ENCODE peak calls at places on chromosomes 3 and 15, in four cellular contexts. One of them, this sample, is unnamed.

GRCh38 chr15:38868326-38869114 is 303.9 kb upstream of the RASGRP1 start:
- DNase-seq in SK-N-SH: no peak
- DNase-seq in H1: no peak
- DNase-seq in K562: no peak
- DNase-seq in this sample: no peak

GRCh38 chr3:131282379-131282778 is 99.2 kb upstream of the NUDT16 start:
- DNase-seq in K562: no peak
- DNase-seq in H1: no peak
- DNase-seq in SK-N-SH: no peak
- DNase-seq in this sample: no peak

GRCh38 chr3:170496868-170497140 is 78.1 kb downstream of the CLDN11 start:
- DNase-seq in SK-N-SH: no peak
- DNase-seq in K562: no peak
- DNase-seq in H1: no peak
- DNase-seq in this sample: no peak

GRCh38 chr3:129365296-129365695 is 63.1 kb downstream of the EFCAB12 start:
- DNase-seq in SK-N-SH: no peak
- DNase-seq in H1: no peak
- DNase-seq in K562: no peak
- DNase-seq in this sample: no peak

GRCh38 chr3:50533346-50533745 is 29.9 kb upstream of the CACNA2D2 start:
- DNase-seq in SK-N-SH: no peak
- DNase-seq in H1: no peak
- DNase-seq in K562: no peak
- DNase-seq in this sample: no peak

GRCh38 chr3:32758375-32758753 is 59.4 kb upstream of the TRIM71 start:
- DNase-seq in K562: no peak
- DNase-seq in H1: no peak
- DNase-seq in SK-N-SH: no peak
- DNase-seq in this sample: no peak

GRCh38 chr3:130779031-130779430 is 32.4 kb upstream of the PIK3R4 start:
- DNase-seq in K562: no peak
- DNase-seq in H1: no peak
- DNase-seq in SK-N-SH: no peak
- DNase-seq in this sample: peak

GRCh38 chr3:155701882-155702465 is 42.9 kb downstream of the PLCH1 start:
- DNase-seq in SK-N-SH: peak
- DNase-seq in H1: no peak
- DNase-seq in K562: peak
- DNase-seq in this sample: no peak

DNA sequence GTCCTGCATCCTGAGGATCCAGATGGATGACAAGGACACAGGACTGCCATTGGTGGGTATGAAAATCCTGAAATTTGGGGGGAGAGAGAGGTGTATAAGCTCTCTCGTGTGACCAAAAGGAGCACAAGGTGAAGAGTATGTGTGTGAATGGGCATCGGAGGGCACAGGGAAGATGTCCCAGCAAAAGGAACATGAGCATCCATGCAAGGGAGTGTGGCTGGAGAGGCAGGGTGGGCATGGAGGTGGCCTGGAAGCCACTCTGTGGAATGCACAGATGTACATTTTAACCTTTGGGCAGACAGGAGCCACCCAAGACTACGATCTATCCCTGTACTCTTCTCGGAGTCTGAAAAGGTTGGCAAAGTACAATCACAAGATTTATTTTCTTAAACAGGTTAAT is 54.5 kb downstream of the CAPN7 start:
- DNase-seq in H1: no peak
- DNase-seq in K562: no peak
- DNase-seq in SK-N-SH: no peak
- DNase-seq in this sample: no peak
- TF ChIP-seq NRF1 in H1: no peak
- TF ChIP-seq NRF1 in K562: no peak
- TF ChIP-seq NRF1 in SK-N-SH: no peak
- TF ChIP-seq NRF1 in this sample: no peak

DNA sequence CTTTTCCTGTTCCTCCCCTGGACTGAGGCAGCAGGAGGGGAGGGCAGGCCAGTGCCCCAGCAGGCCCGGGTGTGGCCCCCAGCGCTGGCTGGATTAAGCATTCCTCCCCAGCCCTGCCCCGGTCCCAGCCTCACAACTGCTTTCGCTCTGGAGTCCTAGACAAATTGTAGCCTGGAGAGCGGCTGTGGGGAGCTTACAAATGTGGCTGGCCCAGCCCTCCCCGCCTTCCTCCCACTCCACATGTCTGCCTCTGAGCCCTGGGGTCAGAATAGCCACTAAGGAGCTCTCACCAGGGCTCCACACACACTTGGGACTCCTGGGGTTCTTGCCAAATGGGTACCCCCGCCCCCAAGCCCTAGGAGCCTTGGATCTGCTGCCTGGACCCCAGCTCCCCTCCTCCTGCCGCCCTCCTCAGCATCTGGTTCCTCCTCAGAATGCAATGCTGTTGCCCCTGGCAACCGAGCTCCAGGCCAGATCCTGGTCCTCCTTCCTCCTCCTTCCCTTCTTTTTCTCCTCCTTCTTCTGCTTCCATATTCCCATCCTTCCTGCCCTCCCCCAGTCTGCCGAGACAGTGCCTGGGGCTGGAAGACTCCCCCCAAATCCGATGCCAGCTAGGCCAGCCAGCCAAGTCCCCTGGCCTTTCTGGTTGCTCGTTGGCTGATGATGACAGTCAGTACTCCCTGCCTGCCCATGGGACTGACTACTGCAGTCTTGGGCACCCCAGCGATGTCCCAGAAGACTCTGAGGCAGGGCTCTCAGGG is 91.1 kb downstream of the LINGO1 start:
- DNase-seq in K562: no peak
- DNase-seq in SK-N-SH: no peak
- DNase-seq in H1: no peak
- DNase-seq in this sample: no peak
- TF ChIP-seq SIN3A in K562: no peak
- TF ChIP-seq SIN3A in SK-N-SH: no peak
- TF ChIP-seq SIN3A in H1: no peak
- TF ChIP-seq SIN3A in this sample: no peak

GRCh38 chr15:43932907-43933306 is 106.1 kb downstream of the WDR76 start:
- DNase-seq in K562: no peak
- DNase-seq in H1: no peak
- DNase-seq in SK-N-SH: no peak
- DNase-seq in this sample: no peak
- TF ChIP-seq NRF1 in K562: no peak
- TF ChIP-seq NRF1 in H1: no peak
- TF ChIP-seq NRF1 in SK-N-SH: no peak
- TF ChIP-seq NRF1 in this sample: no peak

GRCh38 chr3:134985841-134986520 is 190.9 kb downstream of the EPHB1 start:
- DNase-seq in K562: no peak
- DNase-seq in SK-N-SH: no peak
- DNase-seq in H1: no peak
- DNase-seq in this sample: no peak
- TF ChIP-seq SIN3A in K562: no peak
- TF ChIP-seq SIN3A in SK-N-SH: no peak
- TF ChIP-seq SIN3A in H1: no peak
- TF ChIP-seq SIN3A in this sample: no peak

GRCh38 chr3:49415931-49416601 is 3.8 kb downstream of the TCTA start:
- DNase-seq in K562: no peak
- DNase-seq in H1: no peak
- DNase-seq in SK-N-SH: no peak
- DNase-seq in this sample: peak
- TF ChIP-seq NRF1 in K562: no peak
- TF ChIP-seq NRF1 in H1: no peak
- TF ChIP-seq NRF1 in SK-N-SH: no peak
- TF ChIP-seq NRF1 in this sample: no peak

GRCh38 chr3:127728417-127728816 is 55.7 kb downstream of the ABTB1 start:
- DNase-seq in H1: no peak
- DNase-seq in SK-N-SH: no peak
- DNase-seq in K562: peak
- DNase-seq in this sample: no peak

GRCh38 chr3:127730666-127731294 is 58.0 kb downstream of the ABTB1 start:
- DNase-seq in K562: no peak
- DNase-seq in H1: no peak
- DNase-seq in SK-N-SH: no peak
- DNase-seq in this sample: no peak

GRCh38 chr3:127730171-127730570 is 57.4 kb downstream of the ABTB1 start:
- DNase-seq in K562: no peak
- DNase-seq in SK-N-SH: no peak
- DNase-seq in H1: no peak
- DNase-seq in this sample: no peak

GRCh38 chr3:127731546-127731945 is 58.8 kb downstream of the ABTB1 start:
- DNase-seq in H1: no peak
- DNase-seq in SK-N-SH: no peak
- DNase-seq in K562: no peak
- DNase-seq in this sample: no peak

DNA sequence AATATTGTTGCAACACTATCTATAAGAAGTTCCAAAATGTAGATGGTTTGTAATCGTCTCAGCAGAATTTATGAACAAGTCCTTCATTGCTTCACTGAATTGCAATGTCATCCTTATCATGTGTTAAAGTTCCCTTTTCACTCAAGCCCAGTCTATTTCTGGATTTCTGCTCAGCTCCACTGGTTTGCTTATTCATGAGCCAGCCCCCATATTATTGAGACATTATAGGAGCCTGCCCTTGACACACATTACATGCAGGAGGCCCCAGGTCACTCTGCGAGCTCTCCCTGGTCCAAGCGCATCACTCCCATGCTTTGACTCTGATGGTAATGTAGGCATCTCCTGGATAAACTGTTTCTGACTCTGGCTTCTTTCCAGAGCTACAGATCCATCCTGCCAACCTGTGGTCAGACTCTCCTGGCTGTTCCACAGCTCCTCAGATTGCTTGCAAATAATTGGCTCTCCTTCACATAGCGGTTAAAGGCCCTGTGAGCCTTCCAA is 56.9 kb downstream of the ABTB1 start:
- DNase-seq in H1: no peak
- DNase-seq in K562: peak
- DNase-seq in SK-N-SH: no peak
- DNase-seq in this sample: no peak
- TF ChIP-seq SIN3A in H1: no peak
- TF ChIP-seq SIN3A in K562: no peak
- TF ChIP-seq SIN3A in SK-N-SH: no peak
- TF ChIP-seq SIN3A in this sample: no peak

GRCh38 chr15:74995779-74996765 is 709 bp downstream of the SCAMP5 start:
- DNase-seq in K562: no peak
- DNase-seq in H1: peak
- DNase-seq in SK-N-SH: peak
- DNase-seq in this sample: no peak
- TF ChIP-seq NRF1 in K562: no peak
- TF ChIP-seq NRF1 in H1: no peak
- TF ChIP-seq NRF1 in SK-N-SH: no peak
- TF ChIP-seq NRF1 in this sample: no peak

DNA sequence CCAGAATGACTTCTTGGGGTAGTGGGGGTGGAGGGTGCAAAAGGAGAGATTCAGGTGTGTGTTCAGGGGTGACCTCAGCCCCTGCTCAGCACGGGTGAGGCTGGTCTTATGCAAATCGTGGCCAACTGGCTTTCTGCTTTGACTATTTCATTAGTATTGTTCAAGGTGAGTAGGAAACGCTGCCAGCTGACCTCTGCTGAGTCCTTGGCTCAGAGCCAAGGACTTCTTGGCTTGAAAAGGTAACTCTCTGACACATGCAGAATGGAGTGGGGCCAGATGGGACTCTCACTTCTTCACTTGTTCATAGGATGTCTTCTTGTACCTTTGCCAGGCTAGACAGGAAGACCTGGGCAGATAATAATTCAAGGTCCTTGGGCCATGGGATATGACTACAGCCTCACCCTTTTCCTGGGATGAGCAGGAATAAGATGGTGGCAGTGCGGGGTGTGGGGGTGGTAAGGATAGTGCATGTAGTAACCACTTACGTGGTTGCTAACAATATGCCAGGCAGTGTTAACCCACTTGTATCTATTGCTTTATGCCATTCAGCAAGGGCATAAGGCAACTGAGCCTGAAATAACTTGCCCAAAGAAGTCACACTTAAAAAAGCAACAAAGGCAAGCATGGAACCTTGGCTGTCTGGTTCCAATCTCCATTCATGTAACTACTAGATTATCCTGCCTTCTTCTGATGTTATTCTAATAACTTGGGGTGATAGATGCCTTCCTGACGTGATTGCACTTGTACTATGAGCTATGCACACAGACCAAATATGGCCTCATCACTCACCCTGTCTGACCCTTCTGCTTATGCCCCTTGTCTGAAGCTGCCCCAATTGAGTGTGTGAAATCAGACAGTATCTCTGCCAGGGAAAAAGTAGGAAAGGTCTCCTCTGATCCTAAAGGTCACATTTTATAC is 193.1 kb downstream of the NR1D2 start:
- DNase-seq in K562: no peak
- DNase-seq in H1: no peak
- DNase-seq in SK-N-SH: no peak
- DNase-seq in this sample: no peak
- TF ChIP-seq SIN3A in K562: no peak
- TF ChIP-seq SIN3A in H1: no peak
- TF ChIP-seq SIN3A in SK-N-SH: no peak
- TF ChIP-seq SIN3A in this sample: no peak

GRCh38 chr3:124611520-124611919 is 118.7 kb upstream of the UMPS start:
- DNase-seq in SK-N-SH: no peak
- DNase-seq in K562: no peak
- DNase-seq in H1: no peak
- DNase-seq in this sample: no peak
- TF ChIP-seq NRF1 in SK-N-SH: no peak
- TF ChIP-seq NRF1 in K562: no peak
- TF ChIP-seq NRF1 in H1: no peak
- TF ChIP-seq NRF1 in this sample: no peak

GRCh38 chr3:3127432-3128010 is 781 bp downstream of the TRNT1 start:
- DNase-seq in SK-N-SH: peak
- DNase-seq in H1: no peak
- DNase-seq in K562: peak
- DNase-seq in this sample: no peak
- TF ChIP-seq SIN3A in SK-N-SH: no peak
- TF ChIP-seq SIN3A in H1: no peak
- TF ChIP-seq SIN3A in K562: no peak
- TF ChIP-seq SIN3A in this sample: no peak